ENCODE peak calls at places on chromosomes 11 and 22, in eight cellular contexts. Y is PC-9; C is SJSA1; D is left ventricle myocardium inferior; Q is osteoblast; O is effector memory CD4-positive, alpha-beta T cell; H is right lobe of liver; E is fibroblast of lung. X is an unnamed sample.

GRCh38 chr22:32058656-32059280 is 15.7 kb downstream of the SLC5A1 start:
- DNase-seq in D (no peak), O (no peak), E (no peak), C (no peak), Q (no peak), H (no peak), Y (no peak), X (no peak)

GRCh38 chr11:34331329-34331728 is 26.5 kb downstream of the ABTB2 start:
- DNase-seq in E (peak; percentile 68), Y (no peak), C (peak; percentile 18), Q (peak; percentile 85), H (no peak), O (no peak), D (no peak), X (no peak)

GRCh38 chr11:30468881-30469280 is 117.3 kb downstream of the MPPED2 start:
- DNase-seq in D (no peak), C (no peak), Q (no peak), E (no peak), H (no peak), O (no peak), Y (no peak), X (no peak)

GRCh38 chr22:37519268-37520195 is at the start of gene CARD10:
- DNase-seq in H (no peak), Q (peak; percentile 95), O (no peak), E (no peak), Y (peak; percentile 74), C (no peak), D (peak; percentile 50), X (no peak)

GRCh38 chr11:104879514-104880190 is 18.6 kb downstream of the CASP12 start:
- DNase-seq in H (no peak), O (no peak), E (no peak), Y (no peak), Q (no peak), D (no peak), C (no peak), X (no peak)

GRCh38 chr11:120719348-120719747 is 207.8 kb downstream of the GRIK4 start:
- DNase-seq in Q (peak; percentile 78), C (no peak), Y (no peak), O (no peak), E (no peak), D (no peak), H (no peak), X (no peak)

GRCh38 chr11:123454060-123454651 is 24.1 kb downstream of the GRAMD1B start:
- DNase-seq in Q (peak; percentile 30), O (peak; percentile 42), H (no peak), Y (peak; percentile 88), E (no peak), D (no peak), C (no peak), X (no peak)

GRCh38 chr22:37060801-37061610 is 9.5 kb downstream of the KCTD17 start:
- DNase-seq in O (no peak), Y (no peak), E (no peak), D (no peak), Q (no peak), H (no peak), C (no peak), X (no peak)

GRCh38 chr22:25829237-25829636 is 87.2 kb downstream of the MYO18B start:
- DNase-seq in D (no peak), Q (no peak), E (no peak), O (no peak), C (no peak), H (no peak), Y (no peak), X (no peak)

GRCh38 chr11:71987521-71987920 is 11.2 kb upstream of the IL18BP start:
- DNase-seq in Y (no peak), O (no peak), D (no peak), E (no peak), Q (no peak), H (no peak), C (no peak), X (no peak)

GRCh38 chr11:110097459-110098012 is 4.3 kb downstream of the ZC3H12C start:
- DNase-seq in O (no peak), E (peak; percentile 65), D (no peak), Y (no peak), H (no peak), Q (no peak), C (no peak), X (no peak)

GRCh38 chr11:4543561-4543960 is 1.4 kb upstream of the OR52M1 start:
- DNase-seq in H (no peak), Y (no peak), E (no peak), O (no peak), Q (peak; percentile 18), D (no peak), C (no peak), X (no peak)

GRCh38 chr22:39960791-39961746 is 872 bp downstream of the TMA7B start:
- DNase-seq in E (peak; percentile 92), H (no peak), C (peak; percentile 98), Y (no peak), D (no peak), Q (peak; percentile 92), O (peak; percentile 47), X (no peak)

GRCh38 chr11:36500315-36500721 is 9.8 kb downstream of the TRAF6 start:
- DNase-seq in E (peak; percentile 89), Y (peak; percentile 18), Q (peak; percentile 88), D (no peak), C (peak; percentile 88), H (no peak), O (no peak), X (no peak)

GRCh38 chr22:33666661-33667619 is 253.3 kb downstream of the LARGE1 start:
- DNase-seq in Q (no peak), D (no peak), O (no peak), E (no peak), C (no peak), Y (no peak), H (no peak), X (no peak)

GRCh38 chr11:133947298-133947905 is 9.4 kb downstream of the IGSF9B start:
- DNase-seq in Q (peak; percentile 98), Y (no peak), E (peak; percentile 29), C (no peak), O (peak; percentile 21), H (no peak), D (peak; percentile 60), X (no peak)

GRCh38 chr11:68066742-68067141 is 27.9 kb downstream of the TCIRG1 start:
- DNase-seq in Q (no peak), Y (no peak), H (no peak), E (no peak), D (no peak), O (no peak), C (no peak), X (no peak)

GRCh38 chr22:47020157-47020556 is 257.7 kb downstream of the TBC1D22A start:
- DNase-seq in D (no peak), Q (peak; percentile 78), E (peak; percentile 12), C (no peak), Y (no peak), O (no peak), H (no peak), X (peak; percentile 10)

GRCh38 chr11:28133146-28133545 is 25.0 kb downstream of the METTL15 start:
- DNase-seq in Q (peak; percentile 42), E (peak; percentile 33), Y (no peak), O (no peak), C (no peak), H (no peak), D (no peak), X (no peak)

GRCh38 chr11:107712342-107712741 is 486 bp upstream of the SLN start:
- DNase-seq in H (no peak), O (no peak), C (no peak), E (no peak), Q (no peak), D (no peak), Y (no peak), X (no peak)
- H3K27ac ChIP-seq in H (no peak overlapping the region), O (no peak overlapping the region), C (no peak overlapping the region), E (no peak overlapping the region), Q (no peak overlapping the region), D (no peak overlapping the region), Y (no peak overlapping the region), X (no peak overlapping the region)

DNA sequence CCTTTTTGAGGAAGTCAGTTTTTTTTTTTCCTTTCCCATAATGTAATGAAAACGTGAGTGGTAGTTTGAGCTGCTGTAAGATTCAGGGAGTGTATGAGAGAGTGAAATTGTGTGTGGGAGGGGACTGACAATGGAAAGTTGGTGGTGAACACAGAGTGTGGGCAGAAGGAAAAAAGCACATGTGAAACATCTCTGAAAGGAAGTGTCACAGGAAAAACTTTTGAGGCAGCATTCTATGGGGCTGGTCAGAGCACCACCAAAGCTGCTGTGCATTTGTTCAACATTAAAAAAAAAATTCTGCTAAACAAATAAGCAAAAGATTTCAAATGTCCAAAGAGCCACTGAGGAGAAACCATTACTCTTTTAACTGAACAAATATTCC is 154.4 kb downstream of the MAML2 start:
- DNase-seq in E (no peak), Y (no peak), D (no peak), Q (no peak), H (no peak), C (peak; percentile 67), O (no peak), X (no peak)
- H3K4me1 ChIP-seq in E (peaks cover 19% of the 10 kb centered on the region), Y (peaks cover 52% of the 10 kb centered on the region), D (peaks cover 20% of the 10 kb centered on the region), Q (peaks cover 47% of the 10 kb centered on the region), H (no peaks in the 10 kb centered on the region), C (peaks cover 37% of the 10 kb centered on the region), O (peaks cover 9% of the 10 kb centered on the region), X (peaks cover 26% of the 10 kb centered on the region)

GRCh38 chr11:73384871-73385692 is 8.9 kb downstream of the RELT start:
- DNase-seq in D (peak; percentile 65), E (no peak), Q (peak; percentile 60), O (no peak), Y (no peak), H (peak; percentile 85), C (peak; percentile 53), X (peak; percentile 88)

GRCh38 chr11:73386568-73386967 is 10.4 kb downstream of the RELT start:
- DNase-seq in Y (no peak), D (no peak), Q (no peak), E (no peak), O (no peak), H (no peak), C (no peak), X (no peak)

GRCh38 chr11:73384531-73384870 is 8.3 kb downstream of the RELT start:
- DNase-seq in Y (no peak), H (no peak), Q (peak; percentile 67), E (no peak), D (no peak), O (no peak), C (no peak), X (no peak)

GRCh38 chr11:73387594-73388021 is 11.4 kb downstream of the RELT start:
- DNase-seq in C (no peak), D (no peak), Y (no peak), E (peak; percentile 24), O (no peak), Q (peak; percentile 79), H (no peak), X (no peak)

GRCh38 chr11:73386026-73386425 is 9.8 kb downstream of the RELT start:
- DNase-seq in Y (no peak), C (no peak), Q (peak; percentile 55), E (no peak), H (peak; percentile 75), O (no peak), D (peak; percentile 47), X (no peak)
- H3K27ac ChIP-seq in Y (no peak overlapping the region), C (no peak overlapping the region), Q (no peak overlapping the region), E (no peak overlapping the region), H (peak overlapping the region; percentile 10), O (no peak overlapping the region), D (peak overlapping the region; percentile 59), X (peak overlapping the region; percentile 99)

GRCh38 chr11:704799-705645 is 1.0 kb upstream of the EPS8L2 start:
- DNase-seq in H (peak; percentile 97), D (no peak), O (no peak), E (no peak), Q (peak; percentile 80), Y (peak; percentile 83), C (no peak), X (peak; percentile 81)
- H3K4me1 ChIP-seq in H (peaks cover 57% of the 10 kb centered on the region), D (peaks cover 36% of the 10 kb centered on the region), O (peaks cover 15% of the 10 kb centered on the region), E (peaks cover 11% of the 10 kb centered on the region), Q (peaks cover 12% of the 10 kb centered on the region), Y (peaks cover 17% of the 10 kb centered on the region), C (no peaks in the 10 kb centered on the region), X (no peaks in the 10 kb centered on the region)

X was measured in Peyer's patch.